ENCODE peak calls at places on chromosomes 7 and 10, in four cellular contexts. L is RCC 7860, D is hypothalamus, C is C1 segment of cervical spinal cord. Y is an unnamed sample.

GRCh38 chr7:2526659-2527504 is 7.3 kb downstream of the LFNG start:
- DNase-seq in D (no peak), L (no peak), C (no peak), Y (no peak)

GRCh38 chr7:137081694-137082093 is 213.2 kb downstream of the CHRM2 start:
- DNase-seq in D (no peak), L (no peak), C (no peak), Y (no peak)

GRCh38 chr7:157980774-157981173 is 606.8 kb downstream of the PTPRN2 start:
- DNase-seq in C (no peak), D (no peak), L (no peak), Y (no peak)

GRCh38 chr10:117927871-117928270 is 118.9 kb downstream of the RAB11FIP2 start:
- DNase-seq in D (no peak), L (no peak), C (no peak), Y (no peak)

GRCh38 chr10:9634466-9634865 is 1383.2 kb upstream of the CELF2 start:
- DNase-seq in D (no peak), C (no peak), L (no peak), Y (no peak)

GRCh38 chr10:48531486-48531885 is 73.4 kb downstream of the ARHGAP22 start:
- DNase-seq in D (no peak), C (no peak), L (no peak), Y (no peak)

GRCh38 chr10:94194256-94194655 is 168.5 kb downstream of the NOC3L start:
- DNase-seq in L (peak; percentile 71), C (no peak), D (no peak), Y (peak; percentile 10)

GRCh38 chr10:132647424-132647823 is 109.8 kb downstream of the INPP5A start:
- DNase-seq in L (no peak), C (no peak), D (no peak), Y (no peak)

GRCh38 chr10:2985729-2986232 is 81.6 kb upstream of the PFKP start:
- DNase-seq in D (no peak), C (no peak), L (peak; percentile 89), Y (peak; percentile 32)

GRCh38 chr7:92504563-92504962 is 23.8 kb downstream of the PEX1 start:
- DNase-seq in C (no peak), D (no peak), L (no peak), Y (no peak)

GRCh38 chr10:124663766-124664360 is 80.3 kb downstream of the FAM53B start:
- DNase-seq in L (no peak), C (no peak), D (no peak), Y (no peak)

GRCh38 chr7:74183653-74184450 is 9.7 kb downstream of the EIF4H start:
- DNase-seq in L (peak; percentile 19), D (no peak), C (no peak), Y (no peak)

GRCh38 chr10:76002262-76002854 is 570.9 kb downstream of the LRMDA start:
- DNase-seq in L (no peak), D (no peak), C (no peak), Y (no peak)

GRCh38 chr7:96629884-96630283 is 79.8 kb downstream of the SEM1 start:
- DNase-seq in C (no peak), D (no peak), L (no peak), Y (no peak)

GRCh38 chr7:150465414-150465813 is 15.0 kb downstream of the GIMAP8 start:
- DNase-seq in L (no peak), C (no peak), D (no peak), Y (no peak)

GRCh38 chr7:7653568-7654187 is 13.1 kb downstream of the UMAD1 start:
- DNase-seq in D (no peak), C (no peak), L (peak; percentile 20), Y (peak; percentile 74)

GRCh38 chr7:47738563-47739166 is 156.8 kb upstream of the TNS3 start:
- DNase-seq in D (no peak), C (no peak), L (no peak), Y (peak; percentile 41)

GRCh38 chr7:2764621-2765020 is 76.6 kb downstream of the AMZ1 start:
- DNase-seq in L (no peak), D (no peak), C (no peak), Y (no peak)

Y was measured in ELF-1.